ENCODE peak calls at places on chromosomes 4 and X, in nine cellular contexts. A, T, S, K, U, O, N, X and H are unnamed samples. For H3K36me3, the result is how much of the 10 kb centered on the place peaks cover.

GRCh38 chr4:79626102-79626501 is 218.1 kb upstream of the GK2 start:
- DNase-seq in T (no peak), N (no peak), K (no peak), U (no peak), S (no peak), X (no peak), A (no peak), O (no peak), H (no peak)

GRCh38 chr4:28868831-28869230 is 1851.3 kb upstream of the PCDH7 start:
- DNase-seq in U (no peak), A (no peak), K (no peak), N (no peak), X (no peak), O (no peak), S (no peak), T (no peak), H (no peak)

GRCh38 chr4:1488831-1489638 is 82.8 kb upstream of the NKX1-1 start:
- DNase-seq in U (no peak), K (no peak), T (no peak), O (no peak), S (no peak), X (no peak), A (peak), N (peak), H (no peak)

GRCh38 chr4:52841707-52842456 is 20.2 kb upstream of the RASL11B start:
- DNase-seq in X (peak), A (no peak), S (no peak), K (no peak), N (no peak), T (peak), O (peak), U (no peak), H (no peak)

GRCh38 chrX:37846934-37847732 is at the start of gene DYNLT3:
- DNase-seq in S (peak), X (peak), U (peak), N (peak), O (peak), K (peak), T (peak), A (peak), H (peak)

GRCh38 chrX:108235990-108236389 is 144.4 kb downstream of the ATG4A start:
- DNase-seq in A (no peak), X (no peak), U (no peak), N (no peak), S (no peak), T (no peak), O (no peak), K (no peak), H (no peak)

GRCh38 chr4:141654098-141654497 is 17.7 kb downstream of the IL15 start:
- DNase-seq in O (peak), S (peak), K (no peak), N (no peak), X (peak), U (peak), A (peak), T (peak), H (no peak)

GRCh38 chr4:24517676-24518075 is 66.7 kb downstream of the DHX15 start:
- DNase-seq in O (no peak), X (no peak), A (no peak), K (no peak), U (no peak), S (no peak), T (no peak), N (no peak), H (no peak)

GRCh38 chr4:51843309-51844156 is 580 bp downstream of the DCUN1D4 start:
- DNase-seq in U (peak), N (peak), T (peak), O (peak), S (peak), A (peak), X (peak), K (no peak), H (peak)

GRCh38 chr4:138681000-138681604 is 334.5 kb upstream of the NOCT start:
- DNase-seq in O (peak), T (peak), U (peak), A (peak), X (peak), S (peak), K (no peak), N (no peak), H (peak)

DNA sequence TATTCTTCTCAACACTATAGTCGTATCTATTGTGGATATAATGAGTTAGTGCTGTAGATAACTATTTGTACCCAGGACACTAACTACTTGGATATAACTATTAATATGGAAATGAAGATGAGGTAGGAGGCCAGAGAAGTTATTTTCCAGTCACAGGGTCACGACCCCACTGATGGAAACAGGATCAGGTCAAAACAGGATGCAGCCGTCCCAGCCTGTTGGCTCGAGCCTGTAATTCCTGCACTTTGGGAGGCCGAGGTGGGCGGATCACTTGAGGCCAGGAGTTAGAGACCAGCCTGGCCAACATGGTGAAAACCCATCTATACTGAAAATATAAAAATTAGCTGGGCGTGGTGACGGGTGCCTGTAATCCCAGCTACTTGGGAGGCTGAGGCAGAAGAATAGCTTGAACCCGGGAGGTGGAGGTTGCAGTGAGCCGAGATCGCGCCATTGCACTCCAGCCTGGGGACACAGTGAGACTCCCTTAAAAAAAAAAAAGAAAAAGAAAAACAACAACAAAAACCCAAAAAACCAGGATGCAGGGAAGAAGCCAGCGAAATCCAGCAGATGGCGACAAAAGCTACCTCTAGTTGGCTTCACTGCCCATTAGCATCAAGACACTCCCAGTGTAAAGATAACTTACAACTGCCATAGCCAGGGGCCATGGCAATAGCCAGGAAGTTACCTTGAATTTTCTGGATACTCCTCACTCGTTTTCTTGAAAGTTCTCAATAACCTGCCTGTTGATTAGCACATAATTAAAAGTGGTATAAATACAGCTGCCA is 37.9 kb upstream of the NKAP start:
- DNase-seq in O (no peak), T (peak), X (no peak), A (no peak), U (peak), S (peak), N (no peak), K (no peak), H (no peak)
- TF ChIP-seq CTCF in O (peak), T (peak), X (peak), A (peak), U (peak), S (peak), N (peak), K (peak), H (no peak)

GRCh38 chr4:145839151-145839550 is 99.5 kb downstream of the ZNF827 start:
- DNase-seq in A (no peak), K (no peak), X (no peak), S (no peak), O (no peak), U (no peak), N (peak), T (no peak), H (no peak)
- H3K36me3 ChIP-seq in A (under half), K (under half), X (under half), S (under half), O (under half), U (under half), N (under half), T (under half), H (under half)

GRCh38 chr4:134024251-134024650 is 177.3 kb downstream of the PABPC4L start:
- DNase-seq in X (no peak), U (no peak), A (no peak), N (no peak), O (no peak), T (peak), K (no peak), S (no peak), H (no peak)
- TF ChIP-seq CTCF in X (peak), U (no peak), A (peak), N (no peak), O (no peak), T (peak), K (peak), S (no peak), H (no peak)

DNA sequence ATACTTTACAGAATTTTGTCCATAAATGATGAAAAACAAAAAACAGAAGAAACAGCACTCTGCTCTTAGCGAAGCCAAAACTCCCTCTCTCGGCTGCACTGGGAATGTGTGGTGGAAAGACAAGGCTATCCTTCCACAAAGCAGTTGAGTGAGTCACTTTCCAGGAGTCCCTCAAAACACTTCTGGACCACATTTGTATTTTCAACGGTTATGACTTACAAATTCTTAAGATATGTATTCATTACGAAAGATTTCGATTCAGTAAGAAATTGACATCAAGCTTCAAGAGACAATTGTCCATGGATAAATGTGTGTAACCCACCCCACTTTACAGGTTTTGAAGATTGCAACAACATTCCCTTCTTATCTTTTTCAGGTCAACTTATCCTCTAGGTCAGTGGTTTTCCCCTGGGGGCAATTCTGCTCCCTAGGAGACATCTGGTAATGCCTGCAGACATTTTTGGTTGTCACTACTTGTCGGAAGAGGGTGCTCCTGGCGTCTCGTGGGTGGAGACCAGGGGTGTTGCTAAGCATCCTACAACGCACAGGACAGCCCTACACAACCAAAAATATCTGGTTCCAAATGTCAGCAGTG is 66.7 kb upstream of the MTNR1A start:
- DNase-seq in N (no peak), X (no peak), U (no peak), K (no peak), O (no peak), T (no peak), A (no peak), S (no peak), H (no peak)
- H3K36me3 ChIP-seq in N (under half), X (under half), U (under half), K (under half), O (under half), T (under half), A (under half), S (under half), H (under half)

GRCh38 chr4:183444149-183444952 is at the start of gene CDKN2AIP:
- DNase-seq in X (peak), U (peak), N (peak), K (peak), A (peak), O (peak), S (peak), T (peak), H (peak)
- TF ChIP-seq CTCF in X (peak), U (peak), N (peak), K (peak), A (peak), O (peak), S (peak), T (peak), H (peak)

DNA sequence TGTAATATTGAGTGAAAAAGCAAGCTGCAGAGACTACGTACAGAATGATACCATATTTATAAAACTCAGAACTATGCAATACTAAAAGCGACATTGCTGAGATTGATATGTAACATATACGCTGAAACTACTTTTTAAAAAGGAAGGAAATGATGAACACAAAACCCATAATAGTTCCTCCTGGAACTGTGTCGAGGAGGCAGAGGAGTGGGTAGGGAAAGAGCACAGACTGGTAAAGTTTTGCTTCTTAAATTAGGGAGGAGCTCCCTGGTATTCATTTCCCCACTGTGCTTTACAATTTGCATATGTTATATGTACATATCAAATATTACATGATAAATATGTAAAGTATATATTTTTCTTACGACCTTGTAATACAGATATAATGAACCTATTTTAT is 13.9 kb downstream of the UFSP2 start:
- DNase-seq in X (no peak), A (no peak), O (no peak), N (no peak), K (no peak), U (no peak), S (no peak), T (no peak), H (no peak)
- H3K36me3 ChIP-seq in X (under half), A (under half), O (half or more), N (under half), K (under half), U (under half), S (under half), T (under half), H (half or more)

GRCh38 chr4:93865650-93866049 is 37.1 kb downstream of the ATOH1 start:
- DNase-seq in X (no peak), O (no peak), K (no peak), S (no peak), T (no peak), U (no peak), N (no peak), A (no peak), H (no peak)
- TF ChIP-seq CTCF in X (no peak), O (no peak), K (peak), S (no peak), T (peak), U (no peak), N (no peak), A (no peak), H (no peak)

GRCh38 chrX:48910926-48911406 is 480 bp downstream of the SLC35A2 start:
- DNase-seq in A (no peak), O (no peak), N (no peak), K (no peak), X (no peak), S (no peak), T (no peak), U (no peak), H (no peak)

GRCh38 chrX:48911407-48912182 is at the start of gene SLC35A2:
- DNase-seq in X (peak), A (peak), K (peak), O (peak), U (peak), N (peak), T (peak), S (peak), H (peak)

GRCh38 chrX:48908600-48908999 is 2.8 kb downstream of the SLC35A2 start:
- DNase-seq in O (no peak), A (no peak), U (no peak), X (no peak), S (no peak), N (no peak), T (no peak), K (no peak), H (no peak)

GRCh38 chrX:48913605-48914366 is 2.3 kb upstream of the SLC35A2 start:
- DNase-seq in N (no peak), X (no peak), O (no peak), A (no peak), K (no peak), T (no peak), S (no peak), U (no peak), H (no peak)

GRCh38 chrX:48909703-48910102 is 1.7 kb downstream of the SLC35A2 start:
- DNase-seq in K (no peak), X (no peak), A (no peak), U (no peak), T (no peak), O (no peak), S (no peak), N (no peak), H (no peak)
- H3K36me3 ChIP-seq in K (under half), X (under half), A (under half), U (under half), T (under half), O (under half), S (under half), N (under half), H (under half)